ENCODE peak calls at places on chromosomes 16 and 17, in nine cellular contexts. D is spleen; L is heart left ventricle; H is effector memory CD4-positive, alpha-beta T cell; M is lower lobe of right lung; W is AG04450; J is upper lobe of right lung; Y is heart right ventricle; A is astrocyte. P is an unnamed sample.

GRCh38 chr17:48024149-48025039 is 13.2 kb downstream of the COPZ2 start:
- DNase-seq in Y (peak; percentile 24), M (peak; percentile 88), H (peak; percentile 41), A (peak; percentile 48), L (peak; percentile 71), J (peak; percentile 90), W (no peak), D (peak; percentile 90), P (no peak)

GRCh38 chr16:82630688-82631087 is 3.9 kb downstream of the CDH13 start:
- DNase-seq in J (no peak), W (no peak), H (no peak), M (no peak), L (no peak), Y (no peak), A (no peak), D (no peak), P (no peak)

GRCh38 chr16:69761983-69762842 is at the start of gene WWP2:
- DNase-seq in A (no peak), M (peak; percentile 85), W (peak; percentile 16), L (peak; percentile 87), H (peak; percentile 76), Y (peak; percentile 70), D (peak; percentile 95), J (peak; percentile 92), P (peak; percentile 41)

GRCh38 chr17:65629234-65629690 is 67.8 kb upstream of the AXIN2 start:
- DNase-seq in D (no peak), J (no peak), Y (no peak), W (no peak), H (no peak), M (no peak), A (peak; percentile 38), L (no peak), P (peak; percentile 26)

GRCh38 chr17:750431-751037 is 1.5 kb downstream of the GEMIN4 start:
- DNase-seq in A (no peak), L (no peak), W (no peak), J (no peak), D (peak; percentile 42), M (no peak), H (no peak), Y (no peak), P (no peak)

GRCh38 chr17:37779554-37779953 is 34.7 kb upstream of the HNF1B start:
- DNase-seq in L (no peak), D (no peak), J (no peak), Y (no peak), W (no peak), A (peak; percentile 77), H (no peak), M (no peak), P (no peak)

GRCh38 chr17:79038545-79039135 is 14.7 kb downstream of the C1QTNF1 start:
- DNase-seq in Y (no peak), M (no peak), L (no peak), J (peak; percentile 35), W (peak; percentile 64), H (no peak), D (peak; percentile 41), A (peak; percentile 89), P (no peak)

GRCh38 chr17:2025622-2026309 is 632 bp upstream of the RTN4RL1 start:
- DNase-seq in D (no peak), W (no peak), M (peak; percentile 78), J (peak; percentile 88), H (no peak), L (peak; percentile 85), Y (peak; percentile 80), A (no peak), P (no peak)

GRCh38 chr16:57752581-57753447 is 17.2 kb downstream of the KATNB1 start:
- DNase-seq in D (no peak), J (no peak), M (peak; percentile 42), Y (no peak), H (no peak), A (no peak), W (no peak), L (peak; percentile 48), P (no peak)

GRCh38 chr16:27225536-27226360 is 22.4 kb downstream of the KDM8 start:
- DNase-seq in L (peak; percentile 63), J (no peak), D (peak; percentile 70), H (no peak), M (peak; percentile 43), Y (no peak), W (no peak), A (no peak), P (no peak)

DNA sequence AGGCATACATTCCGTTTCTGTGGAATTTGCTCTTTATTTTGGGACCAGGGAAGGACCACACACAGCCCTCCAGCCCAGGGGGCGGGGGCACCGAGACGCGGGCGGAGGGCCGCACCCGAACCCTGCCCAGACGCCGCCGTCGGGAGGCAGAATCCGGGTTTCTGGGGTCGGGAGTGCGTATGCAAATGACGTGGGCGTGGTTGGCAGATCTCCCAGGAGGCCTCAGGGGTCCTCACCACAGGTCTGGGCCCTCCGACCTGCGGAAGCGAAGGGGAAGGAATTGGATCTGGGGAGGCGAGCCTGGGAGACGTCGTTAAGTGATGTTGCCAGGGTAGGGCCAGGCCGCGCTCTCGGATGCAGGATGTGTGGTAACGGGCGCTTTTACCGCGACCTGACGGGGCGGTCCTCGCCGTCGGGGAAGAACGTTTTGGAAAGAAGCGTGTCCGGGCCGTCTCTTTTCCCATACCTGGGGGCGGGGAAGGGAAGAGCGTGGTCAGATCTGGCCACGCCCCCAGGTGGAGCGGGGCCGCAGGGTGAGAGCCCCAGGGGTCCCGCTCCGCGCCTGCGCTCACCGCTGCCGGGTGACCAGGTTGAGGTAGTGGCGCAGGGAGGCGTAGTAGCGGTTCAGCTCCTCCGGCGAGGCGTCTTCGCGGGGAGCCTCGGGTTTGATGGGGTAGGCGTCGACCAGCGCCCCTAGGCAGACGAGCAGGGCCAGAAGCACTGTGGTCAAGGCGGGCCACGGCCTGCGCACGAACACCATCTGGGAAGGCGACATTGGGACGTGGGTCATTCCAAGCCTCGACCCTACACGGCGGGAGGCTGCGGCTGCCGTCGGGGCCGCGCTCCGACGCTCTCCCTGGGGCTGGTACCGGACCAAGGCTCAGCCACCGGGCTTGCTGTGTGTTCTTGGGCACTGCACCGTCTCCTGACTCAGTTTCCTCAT is 745 bp downstream of the PYY start:
- DNase-seq in W (no peak), L (no peak), D (no peak), A (no peak), Y (no peak), H (no peak), J (no peak), M (no peak), P (no peak)
- H3K27me3 ChIP-seq in W (peaks cover 66% of the 10 kb centered on the region), L (peaks cover 45% of the 10 kb centered on the region), D (peaks cover 27% of the 10 kb centered on the region), A (peaks cover 46% of the 10 kb centered on the region), Y (peaks cover 61% of the 10 kb centered on the region), H (peaks cover 8% of the 10 kb centered on the region), J (peaks cover 64% of the 10 kb centered on the region), M (peaks cover 44% of the 10 kb centered on the region), P (peaks cover 57% of the 10 kb centered on the region)

GRCh38 chr16:87316450-87316922 is 706 bp downstream of the C16orf95 start:
- DNase-seq in L (no peak), A (no peak), M (no peak), D (peak; percentile 64), W (no peak), Y (no peak), J (no peak), H (no peak), P (no peak)

GRCh38 chr16:87319011-87319410 is 1.8 kb upstream of the C16orf95 start:
- DNase-seq in W (no peak), Y (no peak), D (peak; percentile 4), H (no peak), J (no peak), L (no peak), M (no peak), A (no peak), P (no peak)

GRCh38 chr16:87317766-87318121 is 552 bp upstream of the C16orf95 start:
- DNase-seq in Y (peak; percentile 16), W (peak; percentile 24), A (peak; percentile 51), D (peak; percentile 85), M (peak; percentile 80), H (no peak), L (peak; percentile 54), J (peak; percentile 80), P (no peak)

GRCh38 chr16:87316923-87317765 is at the start of gene C16orf95:
- DNase-seq in M (peak; percentile 94), J (peak; percentile 96), D (peak; percentile 96), H (peak; percentile 94), Y (peak; percentile 97), W (peak; percentile 83), L (peak; percentile 97), A (peak; percentile 89), P (peak; percentile 57)

GRCh38 chr16:87318158-87318644 is 1.0 kb upstream of the C16orf95 start:
- DNase-seq in H (no peak), L (no peak), J (no peak), D (peak; percentile 51), M (no peak), A (no peak), Y (no peak), W (no peak), P (no peak)
- H3K4me3 ChIP-seq in H (peak overlapping the region; percentile 95), L (peak overlapping the region; percentile 71), J (peak overlapping the region; percentile 100), D (peak overlapping the region; percentile 86), M (peak overlapping the region; percentile 91), A (peak overlapping the region; percentile 87), Y (peak overlapping the region; percentile 84), W (peak overlapping the region; percentile 93), P (peak overlapping the region; percentile 90)

GRCh38 chr16:12906765-12907516 is 5.5 kb downstream of the SHISA9 start:
- DNase-seq in A (no peak), D (no peak), M (no peak), J (no peak), H (no peak), Y (no peak), L (no peak), W (no peak), P (no peak)

GRCh38 chr16:12903325-12904040 is 2.1 kb downstream of the SHISA9 start:
- DNase-seq in M (no peak), J (no peak), H (no peak), L (no peak), W (no peak), D (no peak), A (no peak), Y (no peak), P (no peak)

GRCh38 chr16:12907670-12908233 is 6.4 kb downstream of the SHISA9 start:
- DNase-seq in L (no peak), Y (no peak), D (no peak), H (no peak), W (no peak), J (no peak), A (no peak), M (no peak), P (no peak)

GRCh38 chr16:12904041-12904671 is 2.8 kb downstream of the SHISA9 start:
- DNase-seq in W (no peak), H (no peak), A (no peak), D (no peak), J (no peak), L (no peak), M (no peak), Y (no peak), P (no peak)

GRCh38 chr16:12906271-12906670 is 4.9 kb downstream of the SHISA9 start:
- DNase-seq in D (no peak), W (no peak), A (no peak), H (no peak), Y (no peak), M (no peak), J (no peak), L (no peak), P (no peak)
- H3K27me3 ChIP-seq in D (peaks cover 42% of the 10 kb centered on the region), W (peaks cover 6% of the 10 kb centered on the region), A (peaks cover 35% of the 10 kb centered on the region), H (no peaks in the 10 kb centered on the region), Y (peaks cover 78% of the 10 kb centered on the region), M (peaks cover 60% of the 10 kb centered on the region), J (peaks cover 53% of the 10 kb centered on the region), L (peaks cover 30% of the 10 kb centered on the region), P (no peaks in the 10 kb centered on the region)

DNA sequence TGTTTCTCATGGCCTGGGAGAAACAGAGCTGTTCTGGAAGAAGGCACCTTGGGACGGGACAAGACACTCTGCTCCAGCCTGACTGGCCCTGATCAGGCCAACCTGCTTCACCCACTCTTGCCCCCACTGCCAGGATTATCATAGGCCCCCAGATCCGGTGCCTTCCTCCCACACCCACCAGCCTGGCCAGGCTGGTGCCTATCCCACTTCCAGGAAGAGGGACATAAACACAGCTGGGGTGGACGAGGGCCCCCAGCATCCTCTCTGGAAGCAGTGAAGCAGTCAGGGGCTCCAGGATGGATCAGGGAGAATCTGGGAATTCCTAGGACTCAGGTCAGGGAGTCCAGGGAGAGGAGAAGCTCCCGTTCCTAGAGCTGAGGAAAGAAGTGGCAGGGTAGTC is 16.9 kb upstream of the ITGA3 start:
- DNase-seq in W (no peak), A (no peak), J (peak; percentile 50), L (no peak), Y (no peak), M (no peak), H (no peak), D (peak; percentile 34), P (no peak)
- H3K4me3 ChIP-seq in W (no peak overlapping the region), A (no peak overlapping the region), J (no peak overlapping the region), L (no peak overlapping the region), Y (no peak overlapping the region), M (no peak overlapping the region), H (no peak overlapping the region), D (no peak overlapping the region), P (no peak overlapping the region)